ENCODE peak calls at places on chromosomes 2 and 18, in eight cellular contexts. One of them, this sample, is unnamed.

GRCh38 chr2:105239924-105240323 is 1.6 kb upstream of the GPR45 start:
- DNase-seq in GM12891: no peak
- DNase-seq in ovary: no peak
- DNase-seq in IMR-90: peak; percentile 94
- DNase-seq in tibial nerve: no peak
- DNase-seq in HCT116: no peak
- DNase-seq in adrenal gland: no peak
- DNase-seq in uterus: no peak
- DNase-seq in this sample: peak; percentile 82

GRCh38 chr2:37201766-37202165 is 5.5 kb downstream of the CEBPZOS start:
- DNase-seq in HCT116: no peak
- DNase-seq in ovary: no peak
- DNase-seq in IMR-90: peak; percentile 66
- DNase-seq in adrenal gland: no peak
- DNase-seq in tibial nerve: no peak
- DNase-seq in GM12891: no peak
- DNase-seq in uterus: no peak
- DNase-seq in this sample: no peak

GRCh38 chr2:242024751-242025355 is 155.3 kb downstream of the RTP5 start:
- DNase-seq in uterus: no peak
- DNase-seq in tibial nerve: no peak
- DNase-seq in IMR-90: no peak
- DNase-seq in adrenal gland: no peak
- DNase-seq in GM12891: no peak
- DNase-seq in ovary: no peak
- DNase-seq in HCT116: no peak
- DNase-seq in this sample: no peak

GRCh38 chr2:106664669-106665068 is 177.5 kb downstream of the CD8B2 start:
- DNase-seq in HCT116: no peak
- DNase-seq in IMR-90: no peak
- DNase-seq in ovary: no peak
- DNase-seq in adrenal gland: no peak
- DNase-seq in GM12891: no peak
- DNase-seq in tibial nerve: no peak
- DNase-seq in uterus: no peak
- DNase-seq in this sample: no peak

GRCh38 chr2:3107567-3107966 is 270.1 kb downstream of the EIPR1 start:
- DNase-seq in ovary: no peak
- DNase-seq in HCT116: no peak
- DNase-seq in uterus: no peak
- DNase-seq in GM12891: no peak
- DNase-seq in IMR-90: no peak
- DNase-seq in adrenal gland: no peak
- DNase-seq in tibial nerve: no peak
- DNase-seq in this sample: no peak

GRCh38 chr2:172012688-172013358 is 13.1 kb downstream of the METAP1D start:
- DNase-seq in ovary: no peak
- DNase-seq in tibial nerve: no peak
- DNase-seq in HCT116: no peak
- DNase-seq in GM12891: no peak
- DNase-seq in IMR-90: no peak
- DNase-seq in adrenal gland: no peak
- DNase-seq in uterus: no peak
- DNase-seq in this sample: no peak

GRCh38 chr2:223936862-223937326 is 8.2 kb downstream of the WDFY1 start:
- DNase-seq in adrenal gland: no peak
- DNase-seq in HCT116: no peak
- DNase-seq in uterus: no peak
- DNase-seq in GM12891: no peak
- DNase-seq in IMR-90: peak; percentile 38
- DNase-seq in ovary: no peak
- DNase-seq in tibial nerve: no peak
- DNase-seq in this sample: no peak

GRCh38 chr2:121103969-121104368 is 181.0 kb downstream of the TFCP2L1 start:
- DNase-seq in GM12891: no peak
- DNase-seq in ovary: no peak
- DNase-seq in IMR-90: no peak
- DNase-seq in HCT116: no peak
- DNase-seq in adrenal gland: no peak
- DNase-seq in tibial nerve: no peak
- DNase-seq in uterus: no peak
- DNase-seq in this sample: no peak

GRCh38 chr2:205187731-205188130 is 494.6 kb upstream of the NRP2 start:
- DNase-seq in ovary: no peak
- DNase-seq in uterus: no peak
- DNase-seq in IMR-90: peak; percentile 52
- DNase-seq in HCT116: no peak
- DNase-seq in adrenal gland: no peak
- DNase-seq in GM12891: no peak
- DNase-seq in tibial nerve: no peak
- DNase-seq in this sample: no peak

GRCh38 chr2:134660619-134661403 is 58.0 kb downstream of the TMEM163 start:
- DNase-seq in uterus: no peak
- DNase-seq in IMR-90: no peak
- DNase-seq in ovary: no peak
- DNase-seq in tibial nerve: no peak
- DNase-seq in adrenal gland: no peak
- DNase-seq in HCT116: no peak
- DNase-seq in GM12891: no peak
- DNase-seq in this sample: no peak

GRCh38 chr2:85558160-85558559 is 3.1 kb downstream of the GGCX start:
- DNase-seq in uterus: no peak
- DNase-seq in tibial nerve: no peak
- DNase-seq in ovary: no peak
- DNase-seq in adrenal gland: no peak
- DNase-seq in IMR-90: no peak
- DNase-seq in HCT116: no peak
- DNase-seq in GM12891: no peak
- DNase-seq in this sample: no peak

GRCh38 chr2:166653185-166653813 is 159.2 kb upstream of the SCN7A start:
- DNase-seq in IMR-90: peak; percentile 64
- DNase-seq in HCT116: no peak
- DNase-seq in adrenal gland: no peak
- DNase-seq in tibial nerve: no peak
- DNase-seq in ovary: no peak
- DNase-seq in GM12891: no peak
- DNase-seq in uterus: no peak
- DNase-seq in this sample: no peak

GRCh38 chr18:70513502-70514171 is 224.8 kb downstream of the SOCS6 start:
- DNase-seq in GM12891: no peak
- DNase-seq in HCT116: no peak
- DNase-seq in IMR-90: no peak
- DNase-seq in adrenal gland: no peak
- DNase-seq in tibial nerve: no peak
- DNase-seq in ovary: no peak
- DNase-seq in uterus: no peak
- DNase-seq in this sample: no peak

GRCh38 chr2:46913471-46914381 is 1.9 kb downstream of the MCFD2 start:
- DNase-seq in IMR-90: peak; percentile 78
- DNase-seq in HCT116: peak; percentile 27
- DNase-seq in GM12891: no peak
- DNase-seq in ovary: no peak
- DNase-seq in adrenal gland: peak; percentile 71
- DNase-seq in tibial nerve: no peak
- DNase-seq in uterus: no peak
- DNase-seq in this sample: peak; percentile 76

GRCh38 chr2:84991404-84992151 is 20.6 kb downstream of the KCMF1 start:
- DNase-seq in HCT116: no peak
- DNase-seq in ovary: no peak
- DNase-seq in tibial nerve: no peak
- DNase-seq in adrenal gland: no peak
- DNase-seq in IMR-90: peak; percentile 97
- DNase-seq in uterus: no peak
- DNase-seq in GM12891: no peak
- DNase-seq in this sample: no peak

GRCh38 chr2:65158557-65158956 is 28.7 kb upstream of the RAB1A start:
- DNase-seq in GM12891: no peak
- DNase-seq in HCT116: no peak
- DNase-seq in ovary: no peak
- DNase-seq in uterus: no peak
- DNase-seq in tibial nerve: no peak
- DNase-seq in adrenal gland: no peak
- DNase-seq in IMR-90: no peak
- DNase-seq in this sample: no peak

GRCh38 chr2:113135354-113135753 is 8.0 kb downstream of the IL1RN start:
- DNase-seq in IMR-90: no peak
- DNase-seq in GM12891: no peak
- DNase-seq in uterus: no peak
- DNase-seq in adrenal gland: no peak
- DNase-seq in ovary: no peak
- DNase-seq in HCT116: no peak
- DNase-seq in tibial nerve: no peak
- DNase-seq in this sample: no peak
- TF ChIP-seq POLR2A in IMR-90: no peak
- TF ChIP-seq POLR2A in GM12891: no peak
- TF ChIP-seq POLR2A in uterus: no peak
- TF ChIP-seq POLR2A in adrenal gland: no peak
- TF ChIP-seq POLR2A in ovary: no peak
- TF ChIP-seq POLR2A in HCT116: no peak
- TF ChIP-seq POLR2A in tibial nerve: no peak
- TF ChIP-seq POLR2A in this sample: no peak

DNA sequence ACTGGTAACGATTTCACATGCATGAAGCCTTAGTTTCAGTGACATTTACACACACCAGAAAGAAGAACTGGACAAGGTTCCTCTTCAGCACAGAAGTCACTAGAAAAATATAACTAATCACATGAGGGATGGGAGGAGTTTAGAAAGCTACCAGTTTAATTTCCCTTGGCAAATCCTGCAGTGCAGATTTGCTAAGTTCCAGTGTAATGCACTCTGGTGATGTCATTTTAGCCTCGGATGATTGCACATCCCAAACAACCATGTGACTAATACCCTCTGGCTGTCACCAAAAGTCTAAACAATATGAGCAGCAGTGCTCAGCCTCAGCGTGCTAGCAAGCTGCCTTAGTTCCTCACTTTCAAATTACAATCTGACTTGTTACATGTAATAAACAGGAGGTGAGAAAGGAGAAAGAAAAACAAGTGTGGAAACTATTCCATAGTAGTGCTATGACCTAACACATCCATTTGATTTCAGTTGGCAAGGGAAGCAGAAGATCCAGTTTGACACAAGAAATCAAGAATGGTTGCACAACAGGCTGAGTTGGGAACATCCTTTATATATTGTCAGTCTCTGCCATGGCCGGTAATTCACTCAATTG is 35.3 kb upstream of the PPP1CB start:
- DNase-seq in GM12891: no peak
- DNase-seq in adrenal gland: peak; percentile 57
- DNase-seq in tibial nerve: peak; percentile 28
- DNase-seq in ovary: peak; percentile 31
- DNase-seq in IMR-90: peak; percentile 98
- DNase-seq in HCT116: peak; percentile 64
- DNase-seq in uterus: peak; percentile 84
- DNase-seq in this sample: peak; percentile 50
- TF ChIP-seq POLR2A in GM12891: no peak
- TF ChIP-seq POLR2A in adrenal gland: peak; percentile 24
- TF ChIP-seq POLR2A in tibial nerve: peak; percentile 18
- TF ChIP-seq POLR2A in ovary: no peak
- TF ChIP-seq POLR2A in IMR-90: no peak
- TF ChIP-seq POLR2A in HCT116: no peak
- TF ChIP-seq POLR2A in uterus: no peak
- TF ChIP-seq POLR2A in this sample: no peak

DNA sequence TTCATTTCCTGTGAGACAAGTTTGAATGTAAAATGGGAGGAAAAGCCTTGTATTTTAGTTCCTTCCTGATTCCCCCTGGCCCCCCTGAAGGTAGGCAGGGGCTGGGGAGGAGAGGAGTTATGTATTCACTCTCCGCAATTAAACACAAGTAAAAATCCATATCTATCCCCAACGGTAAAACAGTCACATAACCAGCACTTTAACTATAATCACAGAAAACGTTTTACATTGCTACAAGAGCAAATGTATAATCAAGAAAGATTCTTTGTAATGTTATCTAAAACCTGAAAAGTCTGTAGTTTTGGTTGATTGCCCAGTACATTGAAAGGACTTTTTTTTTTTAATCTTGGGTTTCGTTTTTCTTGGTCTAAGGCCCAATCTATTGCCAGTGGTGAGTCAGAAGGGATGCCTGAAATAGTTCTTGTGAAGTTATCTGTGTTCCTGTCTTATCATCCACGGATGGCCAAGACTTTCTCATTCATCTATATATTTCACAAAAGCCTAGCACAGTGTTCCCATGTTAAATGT is 34.5 kb upstream of the CCNYL1 start:
- DNase-seq in uterus: no peak
- DNase-seq in ovary: no peak
- DNase-seq in tibial nerve: no peak
- DNase-seq in GM12891: no peak
- DNase-seq in HCT116: no peak
- DNase-seq in IMR-90: peak; percentile 91
- DNase-seq in adrenal gland: peak; percentile 34
- DNase-seq in this sample: peak; percentile 62
- TF ChIP-seq POLR2A in uterus: no peak
- TF ChIP-seq POLR2A in ovary: no peak
- TF ChIP-seq POLR2A in tibial nerve: no peak
- TF ChIP-seq POLR2A in GM12891: no peak
- TF ChIP-seq POLR2A in HCT116: no peak
- TF ChIP-seq POLR2A in IMR-90: no peak
- TF ChIP-seq POLR2A in adrenal gland: no peak
- TF ChIP-seq POLR2A in this sample: no peak

GRCh38 chr2:158072361-158072760 is 29.3 kb upstream of the UPP2 start:
- DNase-seq in uterus: no peak
- DNase-seq in GM12891: no peak
- DNase-seq in ovary: no peak
- DNase-seq in tibial nerve: no peak
- DNase-seq in adrenal gland: no peak
- DNase-seq in IMR-90: no peak
- DNase-seq in HCT116: no peak
- DNase-seq in this sample: no peak

GRCh38 chr2:158066046-158066713 is 35.5 kb upstream of the UPP2 start:
- DNase-seq in GM12891: no peak
- DNase-seq in uterus: no peak
- DNase-seq in HCT116: no peak
- DNase-seq in ovary: no peak
- DNase-seq in tibial nerve: no peak
- DNase-seq in adrenal gland: no peak
- DNase-seq in IMR-90: no peak
- DNase-seq in this sample: no peak

DNA sequence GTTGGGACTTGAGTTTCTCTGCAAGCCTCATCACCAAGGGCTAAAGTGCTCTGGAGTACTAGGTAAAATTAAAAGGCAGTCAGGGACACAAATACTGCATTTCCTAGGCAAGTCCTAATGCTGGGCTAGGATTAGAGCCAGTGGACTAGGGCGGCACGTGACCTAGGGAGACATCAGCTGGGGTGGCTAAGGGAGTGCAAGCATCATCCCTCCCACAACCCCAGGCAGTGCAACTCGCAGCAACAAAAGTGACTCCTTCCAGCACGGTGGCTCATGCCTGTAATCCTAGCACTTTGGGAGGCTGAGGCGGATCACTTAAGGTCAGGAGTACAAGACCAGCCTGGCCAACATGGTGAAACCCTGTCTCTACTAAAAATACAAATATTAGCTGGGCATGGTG is 30.7 kb upstream of the UPP2 start:
- DNase-seq in ovary: no peak
- DNase-seq in tibial nerve: no peak
- DNase-seq in IMR-90: no peak
- DNase-seq in HCT116: no peak
- DNase-seq in adrenal gland: no peak
- DNase-seq in GM12891: no peak
- DNase-seq in uterus: no peak
- DNase-seq in this sample: no peak
- TF ChIP-seq POLR2A in ovary: no peak
- TF ChIP-seq POLR2A in tibial nerve: no peak
- TF ChIP-seq POLR2A in IMR-90: no peak
- TF ChIP-seq POLR2A in HCT116: no peak
- TF ChIP-seq POLR2A in adrenal gland: no peak
- TF ChIP-seq POLR2A in GM12891: no peak
- TF ChIP-seq POLR2A in uterus: no peak
- TF ChIP-seq POLR2A in this sample: no peak

This sample was measured in H54.